ENCODE peak calls at places on chromosomes 6 and 20, in seven cellular contexts. R is A549, E is SK-N-SH, N is H1, Z is endothelial cell of umbilical vein, M is HCT116, G is K562. A is an unnamed sample.

GRCh38 chr20:45020236-45020886 is 54.0 kb downstream of the STK4 start:
- DNase-seq in R (no peak), E (no peak), N (no peak), Z (no peak), M (no peak), G (no peak), A (peak)

GRCh38 chr6:167350731-167351655 is 26.1 kb downstream of the TTLL2 start:
- DNase-seq in R (peak), E (peak), N (peak), Z (peak), M (peak), G (peak), A (peak)

GRCh38 chr20:1377984-1378742 is 14.7 kb downstream of the FKBP1A start:
- DNase-seq in R (no peak), E (no peak), N (no peak), Z (peak), M (peak), G (no peak), A (no peak)

GRCh38 chr6:10746915-10747250 is 722 bp upstream of the TMEM14B start:
- DNase-seq in R (no peak), E (no peak), N (no peak), Z (no peak), M (no peak), G (no peak), A (no peak)

GRCh38 chr6:70413829-70414494 is 654 bp downstream of the FAM135A start:
- DNase-seq in R (peak), E (peak), N (no peak), Z (peak), M (no peak), G (peak), A (peak)

GRCh38 chr20:44111712-44112335 is 75.2 kb downstream of the JPH2 start:
- DNase-seq in R (no peak), E (no peak), N (no peak), Z (no peak), M (no peak), G (no peak), A (no peak)

GRCh38 chr20:39081255-39081654 is 119.1 kb downstream of the DHX35 start:
- DNase-seq in R (peak), E (peak), N (peak), Z (peak), M (peak), G (peak), A (peak)

GRCh38 chr6:30006170-30007131 is 54.6 kb upstream of the POLR1H start:
- DNase-seq in R (no peak), E (peak), N (peak), Z (no peak), M (no peak), G (no peak), A (no peak)

GRCh38 chr6:161204866-161205557 is 68.8 kb downstream of the AGPAT4 start:
- DNase-seq in R (no peak), E (no peak), N (no peak), Z (no peak), M (no peak), G (peak), A (no peak)

GRCh38 chr20:31822421-31823330 is 3.5 kb downstream of the MYLK2 start:
- DNase-seq in R (peak), E (peak), N (peak), Z (peak), M (no peak), G (peak), A (peak)

GRCh38 chr20:40687384-40688128 is 1.5 kb downstream of the MAFB start:
- DNase-seq in R (no peak), E (peak), N (peak), Z (peak), M (no peak), G (no peak), A (no peak)

GRCh38 chr6:124073021-124073420 is 269.4 kb downstream of the NKAIN2 start:
- DNase-seq in R (no peak), E (no peak), N (no peak), Z (no peak), M (no peak), G (no peak), A (no peak)

GRCh38 chr6:19999319-20000191 is 162.4 kb downstream of the ID4 start:
- DNase-seq in R (no peak), E (no peak), N (no peak), Z (no peak), M (peak), G (peak), A (peak)

GRCh38 chr6:168355716-168356522 is 36.3 kb upstream of the DACT2 start:
- DNase-seq in R (peak), E (peak), N (peak), Z (no peak), M (peak), G (peak), A (peak)

GRCh38 chr20:62571667-62572344 is 70.5 kb upstream of the SLCO4A1 start:
- DNase-seq in R (no peak), E (peak), N (no peak), Z (no peak), M (peak), G (peak), A (peak)

GRCh38 chr20:3680701-3681351 is 984 bp downstream of the ADAM33 start:
- DNase-seq in R (no peak), E (no peak), N (no peak), Z (no peak), M (no peak), G (no peak), A (no peak)

GRCh38 chr6:89966250-89966588 is 72.0 kb downstream of the GJA10 start:
- DNase-seq in R (no peak), E (peak), N (no peak), Z (no peak), M (no peak), G (no peak), A (no peak)
- TF ChIP-seq MAX in R (no peak), E (no peak), N (no peak), Z (no peak), M (no peak), G (no peak), A (no peak)

DNA sequence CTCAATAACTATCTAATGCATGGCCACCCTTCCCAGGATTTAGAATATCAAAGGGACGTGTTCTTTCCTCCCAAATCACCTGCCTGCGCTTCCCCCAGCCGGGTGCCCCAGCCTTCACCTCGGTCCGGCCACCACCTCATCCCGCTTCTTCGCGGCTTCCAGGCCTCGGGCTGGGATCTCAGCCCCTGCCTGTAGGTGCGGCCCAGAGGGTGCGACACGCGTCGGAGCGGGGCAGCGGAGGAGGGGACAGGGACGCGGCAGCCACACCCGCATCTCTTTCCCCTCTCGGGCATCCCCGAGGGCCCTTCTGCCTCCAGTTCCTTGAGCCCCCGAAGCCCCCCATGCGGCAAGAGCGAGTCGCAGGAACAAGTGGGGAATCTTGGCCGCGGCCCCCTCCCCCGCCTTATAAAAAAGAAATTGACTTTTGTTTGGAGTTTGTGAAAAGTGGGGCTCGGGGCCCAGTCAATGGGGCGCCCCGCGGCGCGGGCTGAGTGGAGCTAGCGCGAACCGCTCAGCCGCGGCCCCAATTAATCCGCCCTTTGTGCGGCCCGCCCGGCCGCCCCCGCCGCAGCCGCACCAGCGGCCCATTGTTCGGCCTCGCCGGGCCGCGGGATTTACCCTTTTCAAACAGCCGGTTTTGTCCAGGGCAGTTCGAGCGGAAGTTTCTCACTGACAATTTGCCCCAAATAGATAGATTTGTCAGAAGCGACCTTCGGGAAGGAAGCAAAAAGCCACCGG is 8.4 kb upstream of the NR2E1 start:
- DNase-seq in R (no peak), E (peak), N (peak), Z (no peak), M (no peak), G (no peak), A (no peak)
- H3K4me3 ChIP-seq in R (peak), E (peak), N (peak), Z (no peak), M (no peak), G (no peak), A (no peak)

DNA sequence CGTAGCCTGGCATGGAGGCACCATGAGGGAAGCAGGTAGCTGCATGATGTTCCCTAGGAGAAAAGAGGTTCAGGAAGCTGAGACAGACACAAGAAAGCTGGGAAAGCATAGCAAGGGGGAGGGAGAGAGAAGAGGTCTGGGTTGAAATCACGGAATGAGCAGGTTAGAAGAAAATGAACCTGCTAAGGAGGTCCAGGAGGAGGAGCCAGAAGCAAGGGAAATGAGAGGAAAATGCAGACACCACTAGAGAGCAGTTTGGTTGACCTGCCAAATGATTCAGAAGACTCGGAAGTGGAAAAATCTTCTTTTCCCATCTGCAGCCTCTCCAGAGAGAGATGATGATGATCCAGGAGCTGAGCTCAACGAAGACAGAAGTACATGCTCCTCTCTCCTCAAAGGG is 70.9 kb downstream of the VIP start:
- DNase-seq in R (no peak), E (no peak), N (no peak), Z (no peak), M (peak), G (no peak), A (no peak)
- TF ChIP-seq CTCF in R (no peak), E (no peak), N (peak), Z (no peak), M (peak), G (peak), A (no peak)

GRCh38 chr6:136517582-136517981 is 32.6 kb downstream of the MAP7 start:
- DNase-seq in R (no peak), E (no peak), N (no peak), Z (no peak), M (no peak), G (no peak), A (no peak)

GRCh38 chr6:136521430-136521829 is 28.8 kb downstream of the MAP7 start:
- DNase-seq in R (no peak), E (no peak), N (no peak), Z (no peak), M (no peak), G (no peak), A (peak)

GRCh38 chr6:136520520-136520919 is 29.7 kb downstream of the MAP7 start:
- DNase-seq in R (no peak), E (no peak), N (no peak), Z (no peak), M (no peak), G (no peak), A (no peak)

GRCh38 chr6:136521891-136522290 is 28.3 kb downstream of the MAP7 start:
- DNase-seq in R (no peak), E (no peak), N (no peak), Z (no peak), M (no peak), G (no peak), A (no peak)

DNA sequence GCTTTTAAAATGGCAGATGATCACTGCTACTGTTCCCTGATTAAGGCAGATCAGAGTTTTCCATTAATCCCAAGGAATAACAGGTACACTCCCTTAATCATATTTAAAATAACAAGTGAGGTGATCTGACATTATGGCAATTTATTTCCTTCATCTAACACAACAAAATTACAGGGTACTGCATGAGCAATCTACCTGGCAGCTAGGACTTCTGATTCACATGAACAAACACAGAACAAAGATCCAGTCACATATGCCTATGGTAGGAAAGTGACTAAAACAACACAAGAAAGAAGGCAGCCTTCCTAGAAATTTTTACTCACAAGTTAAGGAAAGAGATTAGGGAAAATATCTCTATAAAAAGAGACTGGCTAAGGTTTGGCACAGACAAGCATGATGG is 33.2 kb downstream of the MAP7 start:
- DNase-seq in R (peak), E (no peak), N (no peak), Z (no peak), M (no peak), G (no peak), A (no peak)
- TF ChIP-seq MAX in R (no peak), E (no peak), N (no peak), Z (no peak), M (no peak), G (no peak), A (no peak)

GRCh38 chr6:27136077-27136644 is 111.3 kb upstream of the PRSS16 start:
- DNase-seq in R (no peak), E (no peak), N (no peak), Z (no peak), M (no peak), G (no peak), A (no peak)

GRCh38 chr6:27132532-27133280 is 114.8 kb upstream of the PRSS16 start:
- DNase-seq in R (peak), E (peak), N (peak), Z (peak), M (peak), G (peak), A (peak)

GRCh38 chr6:27135087-27135657 is 112.3 kb upstream of the PRSS16 start:
- DNase-seq in R (no peak), E (no peak), N (no peak), Z (no peak), M (no peak), G (no peak), A (no peak)

GRCh38 chr6:27130668-27131428 is 116.7 kb upstream of the PRSS16 start:
- DNase-seq in R (no peak), E (no peak), N (no peak), Z (peak), M (no peak), G (no peak), A (peak)

GRCh38 chr6:27133281-27134227 is 113.9 kb upstream of the PRSS16 start:
- DNase-seq in R (no peak), E (no peak), N (peak), Z (peak), M (peak), G (no peak), A (peak)
- H3K4me3 ChIP-seq in R (peak), E (peak), N (peak), Z (peak), M (peak), G (peak), A (peak)

DNA sequence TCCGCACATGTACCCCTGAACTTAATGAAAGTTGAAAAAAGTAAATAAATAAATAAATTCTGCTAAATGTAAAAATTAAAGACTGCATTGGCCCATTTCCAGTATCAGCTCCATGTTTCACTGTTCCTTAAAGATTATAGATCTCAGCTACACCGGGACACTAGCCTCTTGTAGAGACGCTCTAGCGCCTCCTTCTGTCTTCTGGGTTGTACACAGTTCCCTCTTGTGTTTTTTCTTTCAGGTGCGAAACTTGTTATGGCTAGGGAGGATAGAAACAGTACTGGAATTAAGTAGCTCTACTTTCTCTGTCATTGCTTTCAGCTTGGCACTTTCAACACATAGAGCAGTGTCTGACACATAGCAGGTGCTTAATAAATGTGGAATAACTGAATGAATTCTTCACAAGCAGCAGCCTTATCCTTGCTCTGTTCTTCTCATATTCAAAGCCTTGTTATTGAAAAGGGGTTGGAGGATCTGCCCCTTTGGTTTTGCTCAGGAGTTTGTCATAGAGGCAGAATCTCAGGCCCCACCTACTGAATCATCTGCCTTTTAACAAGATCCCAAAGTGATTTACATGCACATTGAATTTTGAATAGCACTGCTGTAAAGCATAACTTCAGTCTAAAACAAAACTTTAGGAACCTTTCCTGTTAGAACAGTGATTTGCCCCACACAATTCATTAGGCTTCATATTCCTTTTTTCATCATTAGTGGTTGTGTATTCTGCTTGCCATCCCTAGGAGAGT is 92.3 kb downstream of the FIG4 start:
- DNase-seq in R (no peak), E (no peak), N (peak), Z (no peak), M (no peak), G (peak), A (peak)
- TF ChIP-seq CTCF in R (no peak), E (peak), N (peak), Z (peak), M (peak), G (peak), A (peak)

GRCh38 chr6:147204843-147205311 is 660 bp downstream of the STXBP5 start:
- DNase-seq in R (no peak), E (no peak), N (no peak), Z (peak), M (no peak), G (no peak), A (no peak)

GRCh38 chr6:147204060-147204785 is at the start of gene STXBP5:
- DNase-seq in R (no peak), E (peak), N (peak), Z (peak), M (no peak), G (peak), A (peak)

GRCh38 chr6:147207351-147207750 is 3.1 kb downstream of the STXBP5 start:
- DNase-seq in R (no peak), E (no peak), N (no peak), Z (no peak), M (no peak), G (no peak), A (no peak)

GRCh38 chr6:147207851-147208754 is 3.9 kb downstream of the STXBP5 start:
- DNase-seq in R (no peak), E (no peak), N (no peak), Z (no peak), M (no peak), G (no peak), A (no peak)

DNA sequence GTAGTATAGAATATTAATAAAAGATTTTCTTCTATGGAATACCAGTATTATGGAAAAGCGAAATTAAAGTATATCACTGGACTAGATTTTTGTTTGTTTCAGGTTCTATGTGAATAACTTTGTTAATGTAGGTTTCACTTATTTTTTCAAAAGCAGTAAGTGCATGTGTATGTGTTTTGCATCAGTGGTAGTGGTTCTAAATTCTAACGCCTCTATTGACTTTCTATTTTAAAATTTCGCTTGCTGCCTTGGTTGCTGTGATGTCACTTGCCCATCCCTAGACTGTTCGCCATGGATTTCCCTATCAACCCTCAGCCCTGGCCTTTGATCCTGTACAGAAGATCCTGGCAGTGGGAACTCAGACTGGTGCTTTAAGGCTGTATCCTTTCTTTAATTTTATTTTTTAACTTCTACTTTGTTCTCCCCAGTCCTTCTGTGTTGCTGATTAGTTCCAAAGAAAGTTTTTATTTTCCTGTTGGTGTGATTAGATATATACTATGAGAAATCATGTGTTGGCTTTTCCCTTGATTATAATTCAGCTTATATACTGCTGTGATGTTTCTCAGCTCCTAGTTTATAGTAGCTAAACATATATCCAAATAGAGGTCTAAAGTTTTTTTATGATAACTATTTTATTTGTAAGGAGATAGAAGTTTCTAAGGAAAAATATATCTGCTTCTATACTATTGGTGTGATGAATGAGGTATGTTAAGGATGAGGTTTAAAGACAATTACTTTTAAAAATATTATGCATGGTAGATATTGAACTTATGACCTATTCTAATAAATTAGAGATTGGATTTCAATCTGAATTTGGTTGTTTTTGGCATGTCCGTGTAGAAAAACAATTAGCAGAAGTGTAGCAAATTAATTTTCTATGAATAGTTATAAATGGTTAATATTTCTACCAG is 1.7 kb downstream of the STXBP5 start:
- DNase-seq in R (no peak), E (peak), N (no peak), Z (no peak), M (no peak), G (peak), A (no peak)
- TF ChIP-seq MAX in R (no peak), E (no peak), N (no peak), Z (no peak), M (no peak), G (no peak), A (no peak)

DNA sequence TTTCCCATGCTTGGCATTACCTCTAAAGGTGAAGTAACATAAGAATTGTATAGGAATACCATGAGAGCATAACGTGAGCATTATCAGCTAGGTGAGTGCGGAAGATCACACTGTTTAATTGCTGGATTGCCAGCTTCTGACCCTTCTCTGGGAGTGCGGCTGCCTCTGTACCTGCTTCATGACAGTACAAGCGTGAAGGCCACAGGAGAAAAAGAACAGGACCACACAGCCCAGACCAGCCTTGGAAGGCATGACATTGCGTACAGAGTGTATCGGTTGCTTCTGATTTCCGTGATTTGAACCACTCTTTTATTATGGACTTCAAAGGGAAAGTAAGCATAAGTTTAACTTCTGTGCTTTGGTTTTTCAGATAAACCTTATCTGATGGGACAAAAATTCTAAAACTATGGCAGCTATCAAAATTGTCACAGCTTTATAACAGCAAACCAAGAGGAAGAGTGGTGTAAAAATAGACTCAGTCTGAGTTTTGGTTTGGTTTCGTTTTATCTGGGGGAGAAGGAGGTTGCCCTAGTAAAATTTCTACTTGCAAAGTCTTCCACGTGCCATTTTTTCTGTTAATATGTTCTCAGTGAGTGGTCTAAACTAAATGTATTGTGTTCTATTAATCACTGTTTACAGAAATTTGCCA is 97.4 kb downstream of the RPP40 start:
- DNase-seq in R (no peak), E (no peak), N (peak), Z (peak), M (no peak), G (no peak), A (no peak)
- H3K4me3 ChIP-seq in R (no peak), E (no peak), N (no peak), Z (no peak), M (no peak), G (no peak), A (no peak)